ENCODE peak calls at places on chromosome 19, in six cellular contexts. J, D, C, Q, R and X are unnamed samples.

GRCh38 chr19:6772028-6772865 is at the start of gene VAV1:
- DNase-seq in J (peak), D (no peak), C (peak), Q (no peak), R (no peak), X (peak)

GRCh38 chr19:4077800-4078683 is 11.3 kb upstream of the ZBTB7A start:
- DNase-seq in J (no peak), D (peak), C (peak), Q (no peak), R (no peak), X (peak)

GRCh38 chr19:48708471-48708870 is 11.1 kb downstream of the MAMSTR start:
- DNase-seq in J (no peak), D (no peak), C (no peak), Q (no peak), R (no peak), X (no peak)

GRCh38 chr19:58261968-58262921 is 16.5 kb upstream of the ZNF8 start:
- DNase-seq in J (no peak), D (no peak), C (no peak), Q (no peak), R (no peak), X (no peak)

GRCh38 chr19:4051175-4052101 is 15.3 kb downstream of the ZBTB7A start:
- DNase-seq in J (no peak), D (peak), C (no peak), Q (no peak), R (no peak), X (peak)

GRCh38 chr19:46404039-46404883 is 9.1 kb downstream of the CCDC8 start:
- DNase-seq in J (peak), D (peak), C (peak), Q (peak), R (no peak), X (no peak)

GRCh38 chr19:20503536-20503935 is 62.0 kb downstream of the ZNF737 start:
- DNase-seq in J (no peak), D (peak), C (no peak), Q (no peak), R (peak), X (no peak)

GRCh38 chr19:36097036-36097435 is 13.9 kb upstream of the OVOL3 start:
- DNase-seq in J (peak), D (no peak), C (no peak), Q (no peak), R (no peak), X (no peak)

GRCh38 chr19:5680083-5680436 is 256 bp downstream of the MICOS13 start:
- DNase-seq in J (no peak), D (peak), C (no peak), Q (no peak), R (no peak), X (peak)

GRCh38 chr19:47156861-47157454 is 26.3 kb downstream of the SAE1 start:
- DNase-seq in J (no peak), D (no peak), C (no peak), Q (no peak), R (no peak), X (no peak)

GRCh38 chr19:42327381-42327780 is 1.9 kb downstream of the MEGF8 start:
- DNase-seq in J (no peak), D (no peak), C (no peak), Q (no peak), R (no peak), X (peak)

GRCh38 chr19:29724102-29724641 is 9.1 kb upstream of the C19orf12 start:
- DNase-seq in J (no peak), D (peak), C (no peak), Q (peak), R (no peak), X (no peak)

GRCh38 chr19:40799558-40800338 is 757 bp downstream of the EGLN2 start:
- DNase-seq in J (no peak), D (peak), C (peak), Q (no peak), R (no peak), X (peak)

GRCh38 chr19:40614595-40615411 is 13.6 kb downstream of the LTBP4 start:
- DNase-seq in J (no peak), D (peak), C (peak), Q (peak), R (no peak), X (peak)

GRCh38 chr19:2329162-2329505 is 650 bp downstream of the SPPL2B start:
- DNase-seq in J (no peak), D (no peak), C (no peak), Q (no peak), R (no peak), X (no peak)

GRCh38 chr19:52492201-52492960 is 35.1 kb upstream of the ZNF808 start:
- DNase-seq in J (no peak), D (no peak), C (no peak), Q (peak), R (no peak), X (no peak)

GRCh38 chr19:45670670-45671453 is 2.8 kb downstream of the GIPR start:
- DNase-seq in J (peak), D (peak), C (peak), Q (peak), R (no peak), X (peak)

GRCh38 chr19:4575267-4575793 is 15.8 kb upstream of the SEMA6B start:
- DNase-seq in J (no peak), D (peak), C (peak), Q (peak), R (no peak), X (peak)

GRCh38 chr19:35108730-35109129 is 6.9 kb upstream of the FXYD3 start:
- DNase-seq in J (no peak), D (no peak), C (no peak), Q (no peak), R (no peak), X (no peak)

GRCh38 chr19:42052241-42052863 is 17.7 kb downstream of the GRIK5 start:
- DNase-seq in J (no peak), D (no peak), C (no peak), Q (no peak), R (no peak), X (no peak)

GRCh38 chr19:20154636-20155035 is 12.4 kb upstream of the ZNF486 start:
- DNase-seq in J (no peak), D (no peak), C (no peak), Q (peak), R (no peak), X (no peak)

GRCh38 chr19:15195987-15196682 is 4.7 kb downstream of the NOTCH3 start:
- DNase-seq in J (no peak), D (no peak), C (no peak), Q (peak), R (no peak), X (no peak)

GRCh38 chr19:2208975-2209374 is 27.2 kb downstream of the PLEKHJ1 start:
- DNase-seq in J (no peak), D (no peak), C (no peak), Q (no peak), R (no peak), X (no peak)

GRCh38 chr19:3061214-3062161 is 807 bp downstream of the TLE5 start:
- DNase-seq in J (no peak), D (peak), C (peak), Q (no peak), R (no peak), X (peak)

GRCh38 chr19:30545752-30546151 is 173.6 kb downstream of the ZNF536 start:
- DNase-seq in J (no peak), D (no peak), C (no peak), Q (no peak), R (no peak), X (no peak)

GRCh38 chr19:9885077-9885552 is 50.0 kb downstream of the PIN1 start:
- DNase-seq in J (peak), D (no peak), C (no peak), Q (peak), R (no peak), X (peak)

GRCh38 chr19:47280183-47280797 is 5.6 kb downstream of the INAFM1 start:
- DNase-seq in J (no peak), D (peak), C (no peak), Q (peak), R (no peak), X (peak)

GRCh38 chr19:10422846-10423245 is 2.5 kb downstream of the PDE4A start:
- DNase-seq in J (no peak), D (no peak), C (no peak), Q (no peak), R (no peak), X (no peak)

GRCh38 chr19:51740356-51740755 is 11.3 kb downstream of the FPR1 start:
- DNase-seq in J (no peak), D (no peak), C (no peak), Q (no peak), R (no peak), X (no peak)

GRCh38 chr19:50516859-50517703 is 3.4 kb upstream of the ASPDH start:
- DNase-seq in J (no peak), D (no peak), C (peak), Q (no peak), R (no peak), X (no peak)

GRCh38 chr19:49157445-49158224 is at the start of gene TRPM4:
- DNase-seq in J (peak), D (peak), C (peak), Q (peak), R (no peak), X (peak)

GRCh38 chr19:51799311-51799997 is 4.5 kb downstream of the FPR3 start:
- DNase-seq in J (peak), D (peak), C (peak), Q (peak), R (no peak), X (peak)

GRCh38 chr19:54137913-54138776 is 583 bp downstream of the CNOT3 start:
- DNase-seq in J (no peak), D (no peak), C (no peak), Q (no peak), R (no peak), X (peak)

GRCh38 chr19:3547301-3547731 is 8.3 kb downstream of the TEKTIP1 start:
- DNase-seq in J (no peak), D (no peak), C (no peak), Q (no peak), R (no peak), X (no peak)

GRCh38 chr19:38514812-38515633 is 81.5 kb downstream of the RYR1 start:
- DNase-seq in J (peak), D (peak), C (peak), Q (peak), R (peak), X (peak)